ENCODE peak calls at places on chromosome 17, in seven cellular contexts. One of them, this sample, is unnamed.

GRCh38 chr17:59914274-59914854 is 21.4 kb downstream of the RPS6KB1 start:
- DNase-seq in HFFc6: peak; percentile 54
- DNase-seq in lower leg skin: no peak
- DNase-seq in AG04450: no peak
- DNase-seq in fibroblast of the aortic adventitia: peak; percentile 72
- DNase-seq in activated gamma-delta T cell treated with Interleukin-2 at 50 U/mL for 16 hours: no peak
- DNase-seq in Kasumi-1: peak; percentile 86
- DNase-seq in this sample: no peak

GRCh38 chr17:68195667-68196393 is 52.0 kb upstream of the AMZ2 start:
- DNase-seq in Kasumi-1: no peak
- DNase-seq in HFFc6: no peak
- DNase-seq in fibroblast of the aortic adventitia: no peak
- DNase-seq in AG04450: no peak
- DNase-seq in lower leg skin: no peak
- DNase-seq in activated gamma-delta T cell treated with Interleukin-2 at 50 U/mL for 16 hours: no peak
- DNase-seq in this sample: peak; percentile 62

GRCh38 chr17:83181991-83182619 is 102.7 kb downstream of the METRNL start:
- DNase-seq in AG04450: no peak
- DNase-seq in activated gamma-delta T cell treated with Interleukin-2 at 50 U/mL for 16 hours: no peak
- DNase-seq in HFFc6: no peak
- DNase-seq in lower leg skin: peak; percentile 79
- DNase-seq in Kasumi-1: no peak
- DNase-seq in fibroblast of the aortic adventitia: no peak
- DNase-seq in this sample: peak; percentile 49

GRCh38 chr17:19418312-19418992 is 7.4 kb downstream of the RNF112 start:
- DNase-seq in AG04450: no peak
- DNase-seq in Kasumi-1: peak; percentile 22
- DNase-seq in fibroblast of the aortic adventitia: peak; percentile 86
- DNase-seq in lower leg skin: no peak
- DNase-seq in HFFc6: peak; percentile 64
- DNase-seq in activated gamma-delta T cell treated with Interleukin-2 at 50 U/mL for 16 hours: no peak
- DNase-seq in this sample: no peak

GRCh38 chr17:81432873-81433451 is 37.7 kb downstream of the BAHCC1 start:
- DNase-seq in lower leg skin: no peak
- DNase-seq in activated gamma-delta T cell treated with Interleukin-2 at 50 U/mL for 16 hours: no peak
- DNase-seq in Kasumi-1: no peak
- DNase-seq in HFFc6: no peak
- DNase-seq in AG04450: no peak
- DNase-seq in fibroblast of the aortic adventitia: no peak
- DNase-seq in this sample: no peak

GRCh38 chr17:79183221-79184158 is 108.9 kb downstream of the ENGASE start:
- DNase-seq in lower leg skin: no peak
- DNase-seq in fibroblast of the aortic adventitia: no peak
- DNase-seq in HFFc6: no peak
- DNase-seq in AG04450: no peak
- DNase-seq in activated gamma-delta T cell treated with Interleukin-2 at 50 U/mL for 16 hours: no peak
- DNase-seq in Kasumi-1: peak; percentile 43
- DNase-seq in this sample: no peak

GRCh38 chr17:51231999-51232398 is 27.9 kb downstream of the MBTD1 start:
- DNase-seq in HFFc6: no peak
- DNase-seq in lower leg skin: no peak
- DNase-seq in AG04450: no peak
- DNase-seq in Kasumi-1: no peak
- DNase-seq in activated gamma-delta T cell treated with Interleukin-2 at 50 U/mL for 16 hours: no peak
- DNase-seq in fibroblast of the aortic adventitia: no peak
- DNase-seq in this sample: no peak

GRCh38 chr17:78125138-78125913 is 3.2 kb downstream of the TMC6 start:
- DNase-seq in activated gamma-delta T cell treated with Interleukin-2 at 50 U/mL for 16 hours: peak; percentile 32
- DNase-seq in AG04450: no peak
- DNase-seq in Kasumi-1: peak; percentile 41
- DNase-seq in lower leg skin: no peak
- DNase-seq in HFFc6: no peak
- DNase-seq in fibroblast of the aortic adventitia: no peak
- DNase-seq in this sample: no peak

GRCh38 chr17:32297860-32298259 is 32.2 kb downstream of the RHBDL3 start:
- DNase-seq in fibroblast of the aortic adventitia: no peak
- DNase-seq in AG04450: no peak
- DNase-seq in activated gamma-delta T cell treated with Interleukin-2 at 50 U/mL for 16 hours: no peak
- DNase-seq in HFFc6: no peak
- DNase-seq in Kasumi-1: no peak
- DNase-seq in lower leg skin: no peak
- DNase-seq in this sample: no peak

GRCh38 chr17:72126575-72127486 is 6.0 kb downstream of the SOX9 start:
- DNase-seq in Kasumi-1: no peak
- DNase-seq in AG04450: no peak
- DNase-seq in HFFc6: peak; percentile 80
- DNase-seq in fibroblast of the aortic adventitia: peak; percentile 38
- DNase-seq in activated gamma-delta T cell treated with Interleukin-2 at 50 U/mL for 16 hours: no peak
- DNase-seq in lower leg skin: no peak
- DNase-seq in this sample: no peak

This sample was measured in suprapubic skin.